ENCODE peak calls at places on chromosome 1, in eight cellular contexts. J is CD4-positive, alpha-beta memory T cell; E is PC-3; Y is MM.1S; I is heart left ventricle; K is fibroblast of the conjunctiva; U is stimulated activated CD4-positive, alpha-beta T cell treated with anti-CD3 and anti-CD28 coated beads, Interleukin-4, amount 100 ng/mL, for 24 hours; B is AG09309. S is an unnamed sample.

GRCh38 chr1:100538935-100539835 is 1.2 kb downstream of the GPR88 start:
- DNase-seq in J (no peak), E (peak), Y (peak), I (no peak), K (no peak), U (peak), B (no peak), S (no peak)

GRCh38 chr1:245835386-245835785 is 671.7 kb downstream of the SMYD3 start:
- DNase-seq in J (no peak), E (no peak), Y (no peak), I (no peak), K (no peak), U (no peak), B (no peak), S (no peak)

GRCh38 chr1:212858461-212859265 is 588 bp downstream of the FLVCR1 start:
- DNase-seq in J (peak), E (peak), Y (peak), I (peak), K (no peak), U (peak), B (no peak), S (no peak)

GRCh38 chr1:201916649-201917249 is 28.1 kb downstream of the SHISA4 start:
- DNase-seq in J (no peak), E (peak), Y (peak), I (no peak), K (peak), U (no peak), B (peak), S (no peak)

GRCh38 chr1:46166521-46167462 is 8.1 kb upstream of the TSPAN1 start:
- DNase-seq in J (peak), E (no peak), Y (no peak), I (peak), K (no peak), U (peak), B (no peak), S (no peak)

GRCh38 chr1:90402893-90403849 is 313.9 kb downstream of the BARHL2 start:
- DNase-seq in J (no peak), E (peak), Y (no peak), I (no peak), K (peak), U (no peak), B (peak), S (no peak)

GRCh38 chr1:84253041-84253440 is 48.5 kb upstream of the SAMD13 start:
- DNase-seq in J (no peak), E (peak), Y (no peak), I (no peak), K (no peak), U (no peak), B (no peak), S (no peak)

GRCh38 chr1:112501810-112502641 is 6.7 kb upstream of the WNT2B start:
- DNase-seq in J (no peak), E (peak), Y (peak), I (peak), K (peak), U (peak), B (no peak), S (peak)

GRCh38 chr1:77888071-77888428 is 374 bp upstream of the NEXN start:
- DNase-seq in J (no peak), E (peak), Y (no peak), I (no peak), K (peak), U (no peak), B (peak), S (no peak)

GRCh38 chr1:13593511-13594131 is 10.0 kb downstream of the PDPN start:
- DNase-seq in J (no peak), E (peak), Y (no peak), I (peak), K (peak), U (no peak), B (peak), S (peak)

GRCh38 chr1:47569681-47570470 is 132.0 kb downstream of the FOXD2 start:
- DNase-seq in J (no peak), E (peak), Y (no peak), I (no peak), K (peak), U (no peak), B (peak), S (no peak)

S was measured in MV-4-11.